ENCODE peak calls at places on chromosomes 5 and 9, in nine cellular contexts. K is stomach, F is aorta, Y is foreskin fibroblast, N is heart right ventricle, Q is GM12864, U is lower lobe of right lung, M is GM12878, D is astrocyte of the spinal cord. T is an unnamed sample.
A peak's percentile ranks its signal among the peaks of the same experiment; 100 is the strongest.

GRCh38 chr5:149471406-149472183 is 79.6 kb downstream of the CSNK1A1 start:
- DNase-seq in K (peak; percentile 53), F (peak; percentile 73), Y (no peak), N (no peak), Q (no peak), U (no peak), M (no peak), D (peak; percentile 64), T (no peak)

GRCh38 chr9:16645970-16646369 is 224.5 kb downstream of the BNC2 start:
- DNase-seq in K (no peak), F (no peak), Y (no peak), N (no peak), Q (no peak), U (no peak), M (no peak), D (no peak), T (no peak)

GRCh38 chr5:136279314-136279713 is 86.0 kb downstream of the TRPC7 start:
- DNase-seq in K (no peak), F (no peak), Y (no peak), N (no peak), Q (no peak), U (no peak), M (no peak), D (no peak), T (no peak)

GRCh38 chr5:148979104-148979723 is 83.6 kb downstream of the SH3TC2 start:
- DNase-seq in K (peak; percentile 57), F (no peak), Y (no peak), N (peak; percentile 45), Q (no peak), U (peak; percentile 86), M (no peak), D (no peak), T (no peak)

GRCh38 chr9:93096811-93097382 is 880 bp downstream of the CARD19 start:
- DNase-seq in K (no peak), F (no peak), Y (no peak), N (no peak), Q (no peak), U (no peak), M (no peak), D (no peak), T (no peak)

GRCh38 chr9:122100756-122101155 is 7.6 kb upstream of the TTLL11 start:
- DNase-seq in K (no peak), F (peak; percentile 39), Y (no peak), N (no peak), Q (no peak), U (no peak), M (no peak), D (no peak), T (no peak)

GRCh38 chr9:73269430-73270101 is 117.9 kb downstream of the ANXA1 start:
- DNase-seq in K (no peak), F (no peak), Y (peak; percentile 1), N (no peak), Q (no peak), U (no peak), M (no peak), D (peak; percentile 58), T (peak; percentile 31)

GRCh38 chr5:38673671-38674071 is 117.2 kb upstream of the LIFR start:
- DNase-seq in K (no peak), F (no peak), Y (no peak), N (no peak), Q (no peak), U (no peak), M (no peak), D (no peak), T (peak; percentile 17)

GRCh38 chr9:15606667-15607472 is 54.0 kb downstream of the CCDC171 start:
- DNase-seq in K (no peak), F (no peak), Y (peak; percentile 8), N (no peak), Q (no peak), U (no peak), M (no peak), D (peak; percentile 66), T (peak; percentile 51)

GRCh38 chr9:108885643-108886348 is 23.7 kb downstream of the ACTL7A start:
- DNase-seq in K (no peak), F (no peak), Y (peak; percentile 81), N (no peak), Q (peak; percentile 86), U (no peak), M (peak; percentile 81), D (peak; percentile 81), T (peak; percentile 95)

GRCh38 chr5:141373673-141374317 is at the start of gene PCDHGA6:
- DNase-seq in K (no peak), F (peak; percentile 66), Y (peak; percentile 32), N (no peak), Q (no peak), U (no peak), M (no peak), D (peak; percentile 48), T (no peak)

GRCh38 chr5:39256472-39256871 is 37.1 kb upstream of the FYB1 start:
- DNase-seq in K (no peak), F (no peak), Y (peak; percentile 45), N (no peak), Q (peak; percentile 33), U (no peak), M (peak; percentile 56), D (peak; percentile 58), T (peak; percentile 71)

GRCh38 chr9:29212590-29213373 is 1639.5 kb upstream of the C9orf72 start:
- DNase-seq in K (peak; percentile 50), F (no peak), Y (peak; percentile 0), N (no peak), Q (no peak), U (no peak), M (no peak), D (no peak), T (no peak)

GRCh38 chr9:29209748-29210276 is 1636.5 kb upstream of the C9orf72 start:
- DNase-seq in K (no peak), F (no peak), Y (no peak), N (no peak), Q (no peak), U (no peak), M (no peak), D (no peak), T (no peak)

GRCh38 chr9:29213374-29214161 is 1640.3 kb upstream of the C9orf72 start:
- DNase-seq in K (peak; percentile 34), F (no peak), Y (no peak), N (no peak), Q (no peak), U (no peak), M (no peak), D (peak; percentile 10), T (no peak)

GRCh38 chr9:29211003-29211584 is 1637.8 kb upstream of the C9orf72 start:
- DNase-seq in K (no peak), F (no peak), Y (no peak), N (no peak), Q (no peak), U (no peak), M (no peak), D (no peak), T (no peak)

DNA sequence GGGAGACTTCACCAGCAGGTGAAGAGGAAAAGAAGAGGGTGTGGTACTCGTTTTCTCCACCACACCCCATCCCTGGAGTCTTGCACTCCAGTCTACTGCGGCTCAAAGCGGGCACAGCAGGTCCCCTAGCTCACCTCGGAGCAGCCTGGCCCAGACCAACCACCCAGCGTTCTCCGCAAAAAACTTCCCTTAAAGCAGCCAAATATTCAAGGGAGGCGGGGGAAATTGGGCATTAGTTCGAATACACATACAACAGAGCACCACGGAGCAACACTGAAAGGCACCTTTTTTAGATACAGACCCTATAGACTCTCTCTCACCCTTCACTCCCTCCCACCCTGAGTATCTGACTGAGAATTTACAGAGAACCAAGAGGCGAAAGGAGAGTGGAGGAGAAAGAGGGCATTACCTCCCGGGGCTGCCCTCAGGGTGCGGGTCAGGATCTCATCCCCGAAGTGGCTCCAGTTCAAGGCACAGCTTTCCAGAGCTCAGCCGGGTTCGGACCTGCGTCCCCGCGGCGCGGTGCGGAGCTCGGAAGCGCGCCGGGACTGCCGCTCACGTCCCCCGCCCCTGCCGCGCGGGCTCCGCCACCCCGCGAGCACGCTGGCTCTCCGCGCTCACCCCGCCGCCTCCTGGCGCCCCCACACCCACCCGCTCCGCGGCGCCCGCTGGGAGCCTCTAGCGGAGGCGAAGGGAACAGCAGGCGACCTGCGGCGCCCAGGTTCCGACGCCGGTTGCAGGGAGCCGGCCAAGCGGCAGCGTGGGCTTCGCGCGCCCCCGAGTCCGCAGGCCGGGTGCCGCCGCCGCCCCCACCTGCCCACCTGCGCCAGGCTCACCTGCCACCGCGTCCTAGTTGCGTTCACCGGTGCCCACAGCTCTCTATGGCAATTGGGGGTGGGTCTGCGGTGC is 1638.7 kb upstream of the C9orf72 start:
- DNase-seq in K (peak; percentile 67), F (peak; percentile 78), Y (peak; percentile 0), N (no peak), Q (no peak), U (peak; percentile 50), M (no peak), D (peak; percentile 7), T (peak; percentile 39)
- H3K4me3 ChIP-seq in K (peak overlapping the region; percentile 55), F (no peak overlapping the region), Y (no peak overlapping the region), N (peak overlapping the region; percentile 33), Q (no peak overlapping the region), U (peak overlapping the region; percentile 39), M (no peak overlapping the region), D (peak overlapping the region; percentile 46), T (no peak overlapping the region)

GRCh38 chr9:112890106-112891081 is at the start of gene SLC46A2:
- DNase-seq in K (peak; percentile 34), F (peak; percentile 78), Y (no peak), N (peak; percentile 37), Q (no peak), U (peak; percentile 86), M (no peak), D (no peak), T (no peak)
- H3K4me3 ChIP-seq in K (peak within 1 kb of the TSS; percentile 36), F (no peak within 1 kb of the TSS), Y (peak within 1 kb of the TSS; percentile 45), N (peak within 1 kb of the TSS; percentile 47), Q (peak within 1 kb of the TSS; percentile 7), U (peak within 1 kb of the TSS; percentile 59), M (no peak within 1 kb of the TSS), D (peak within 1 kb of the TSS; percentile 17), T (no peak within 1 kb of the TSS)

GRCh38 chr5:174335682-174336364 is 290.3 kb downstream of the NSG2 start:
- DNase-seq in K (no peak), F (no peak), Y (no peak), N (no peak), Q (no peak), U (no peak), M (no peak), D (no peak), T (no peak)
- H3K4me3 ChIP-seq in K (no peak overlapping the region), F (no peak overlapping the region), Y (no peak overlapping the region), N (no peak overlapping the region), Q (no peak overlapping the region), U (no peak overlapping the region), M (no peak overlapping the region), D (no peak overlapping the region), T (no peak overlapping the region)

GRCh38 chr5:14667290-14667689 is 2.8 kb downstream of the OTULIN start:
- DNase-seq in K (no peak), F (no peak), Y (no peak), N (no peak), Q (no peak), U (no peak), M (no peak), D (no peak), T (no peak)

GRCh38 chr5:14669415-14669814 is 4.9 kb downstream of the OTULIN start:
- DNase-seq in K (no peak), F (no peak), Y (no peak), N (no peak), Q (no peak), U (no peak), M (no peak), D (no peak), T (no peak)

GRCh38 chr5:14667770-14668169 is 3.3 kb downstream of the OTULIN start:
- DNase-seq in K (no peak), F (no peak), Y (no peak), N (no peak), Q (no peak), U (no peak), M (no peak), D (no peak), T (no peak)

GRCh38 chr5:14669975-14670374 is 5.5 kb downstream of the OTULIN start:
- DNase-seq in K (no peak), F (no peak), Y (no peak), N (no peak), Q (no peak), U (no peak), M (no peak), D (peak; percentile 56), T (no peak)

GRCh38 chr5:14668247-14668646 is 3.7 kb downstream of the OTULIN start:
- DNase-seq in K (no peak), F (no peak), Y (no peak), N (no peak), Q (no peak), U (no peak), M (peak; percentile 53), D (no peak), T (peak; percentile 76)
- H3K4me3 ChIP-seq in K (no peak overlapping the region), F (no peak overlapping the region), Y (no peak overlapping the region), N (no peak overlapping the region), Q (peak overlapping the region; percentile 77), U (no peak overlapping the region), M (peak overlapping the region; percentile 84), D (no peak overlapping the region), T (peak overlapping the region; percentile 66)

T was measured in GM12865.